ENCODE peak calls at places on chromosome 22, in ten cellular contexts. I, K, P, N, J, U, T, C, G and B are unnamed samples.

GRCh38 chr22:35961480-35961902 is 67.1 kb downstream of the RBFOX2 start:
- DNase-seq in N (peak), K (no peak), P (peak), I (no peak), U (no peak), C (peak), G (peak), J (no peak), T (peak), B (peak)

GRCh38 chr22:32636884-32637283 is 162.3 kb downstream of the FBXO7 start:
- DNase-seq in T (no peak), P (no peak), G (no peak), K (no peak), N (no peak), U (no peak), J (no peak), C (no peak), I (no peak), B (peak)

GRCh38 chr22:27783436-27784098 is 18.0 kb downstream of the MN1 start:
- DNase-seq in I (no peak), N (no peak), G (no peak), U (no peak), T (no peak), C (no peak), J (no peak), K (no peak), P (no peak), B (no peak)

GRCh38 chr22:44972363-44973083 is 37.3 kb downstream of the PHF21B start:
- DNase-seq in K (no peak), U (peak), T (no peak), I (no peak), G (no peak), C (no peak), N (no peak), P (no peak), J (no peak), B (no peak)

GRCh38 chr22:40414838-40415505 is 44.6 kb downstream of the SGSM3 start:
- DNase-seq in C (no peak), K (no peak), T (no peak), P (no peak), U (no peak), G (no peak), J (peak), I (no peak), N (no peak), B (no peak)

GRCh38 chr22:19811211-19811621 is 43.5 kb downstream of the GNB1L start:
- DNase-seq in I (no peak), N (peak), C (no peak), P (peak), J (no peak), U (no peak), K (no peak), G (no peak), T (no peak), B (no peak)

GRCh38 chr22:17549655-17550054 is 13.6 kb upstream of the SLC25A18 start:
- DNase-seq in T (no peak), N (no peak), P (no peak), U (no peak), I (no peak), J (no peak), C (no peak), G (no peak), K (no peak), B (no peak)

GRCh38 chr22:20952544-20953341 is 14.3 kb upstream of the AIFM3 start:
- DNase-seq in G (no peak), I (no peak), K (peak), N (no peak), J (no peak), P (no peak), U (no peak), C (no peak), T (no peak), B (no peak)

GRCh38 chr22:25104367-25104766 is 95.3 kb upstream of the CRYBB3 start:
- DNase-seq in P (no peak), T (no peak), J (no peak), N (no peak), G (no peak), C (no peak), K (no peak), I (no peak), U (no peak), B (no peak)

GRCh38 chr22:44685384-44686056 is 16.5 kb upstream of the PRR5 start:
- DNase-seq in N (no peak), K (no peak), U (peak), P (no peak), C (peak), I (peak), J (peak), G (peak), T (no peak), B (peak)